ENCODE peak calls at places on chromosome 9, in five cellular contexts. U is HFF-Myc, L is IMR-90, O is heart left ventricle, R is astrocyte. W is an unnamed sample.

GRCh38 chr9:75906531-75906930 is 16.1 kb downstream of the PCSK5 start:
- DNase-seq in U (no peak), L (no peak), O (no peak), R (no peak), W (no peak)

GRCh38 chr9:114003756-114004155 is 74.3 kb downstream of the AMBP start:
- DNase-seq in U (no peak), L (no peak), O (no peak), R (peak; percentile 55), W (no peak)

GRCh38 chr9:126939821-126940221 is 25.2 kb downstream of the RALGPS1 start:
- DNase-seq in U (no peak), L (no peak), O (no peak), R (no peak), W (no peak)

GRCh38 chr9:22169732-22170131 is 160.6 kb upstream of the CDKN2B start:
- DNase-seq in U (no peak), L (no peak), O (no peak), R (no peak), W (no peak)

GRCh38 chr9:2638871-2639673 is 17.5 kb downstream of the VLDLR start:
- DNase-seq in U (no peak), L (no peak), O (no peak), R (no peak), W (no peak)

GRCh38 chr9:84788803-84789462 is 119.4 kb downstream of the NTRK2 start:
- DNase-seq in U (no peak), L (no peak), O (no peak), R (no peak), W (no peak)

GRCh38 chr9:110601098-110601497 is 21.6 kb upstream of the SVEP1 start:
- DNase-seq in U (no peak), L (no peak), O (no peak), R (no peak), W (no peak)

GRCh38 chr9:105243935-105244273 is 547 bp upstream of the SLC44A1 start:
- DNase-seq in U (no peak), L (no peak), O (no peak), R (no peak), W (no peak)

GRCh38 chr9:17519761-17520160 is 59.1 kb upstream of the SH3GL2 start:
- DNase-seq in U (no peak), L (peak; percentile 38), O (no peak), R (no peak), W (no peak)

GRCh38 chr9:36401179-36401740 is 1.2 kb upstream of the RNF38 start:
- DNase-seq in U (no peak), L (peak; percentile 61), O (no peak), R (peak; percentile 42), W (peak; percentile 42)

GRCh38 chr9:19020886-19021285 is 12.1 kb downstream of the SAXO1 start:
- DNase-seq in U (no peak), L (no peak), O (no peak), R (no peak), W (no peak)

GRCh38 chr9:127611796-127612790 is at the start of gene STXBP1:
- DNase-seq in U (no peak), L (peak; percentile 76), O (peak; percentile 95), R (peak; percentile 45), W (peak; percentile 48)

GRCh38 chr9:125146247-125146646 is 2.9 kb upstream of the SCAI start:
- DNase-seq in U (no peak), L (peak; percentile 97), O (no peak), R (peak; percentile 51), W (peak; percentile 52)

GRCh38 chr9:108272350-108272899 is 583.4 kb downstream of the ACTL7B start:
- DNase-seq in U (no peak), L (peak; percentile 39), O (peak; percentile 65), R (no peak), W (no peak)

GRCh38 chr9:5631021-5631420 is 2.1 kb downstream of the RIC1 start:
- DNase-seq in U (no peak), L (no peak), O (no peak), R (peak; percentile 47), W (no peak)

GRCh38 chr9:13569706-13570423 is 290.4 kb upstream of the MPDZ start:
- DNase-seq in U (no peak), L (no peak), O (no peak), R (peak; percentile 80), W (no peak)

GRCh38 chr9:93204470-93205043 is 20.6 kb downstream of the WNK2 start:
- DNase-seq in U (no peak), L (no peak), O (peak; percentile 43), R (no peak), W (no peak)

GRCh38 chr9:133803028-133803585 is 65.0 kb upstream of the SARDH start:
- DNase-seq in U (no peak), L (peak; percentile 33), O (no peak), R (peak; percentile 61), W (no peak)

GRCh38 chr9:108271646-108272349 is 584.0 kb downstream of the ACTL7B start:
- DNase-seq in U (peak; percentile 93), L (peak; percentile 88), O (no peak), R (peak; percentile 75), W (peak; percentile 52)

GRCh38 chr9:133113163-133113927 is 7.7 kb downstream of the RALGDS start:
- DNase-seq in U (no peak), L (peak; percentile 51), O (peak; percentile 77), R (peak; percentile 83), W (peak; percentile 46)

GRCh38 chr9:127931092-127931881 is 710 bp upstream of the PIP5KL1 start:
- DNase-seq in U (no peak), L (peak; percentile 74), O (no peak), R (peak; percentile 68), W (peak; percentile 73)

GRCh38 chr9:36543916-36544315 is 28.8 kb upstream of the MELK start:
- DNase-seq in U (no peak), L (no peak), O (no peak), R (peak; percentile 79), W (peak; percentile 6)

GRCh38 chr9:4050686-4051315 is 249.1 kb downstream of the GLIS3 start:
- DNase-seq in U (no peak), L (no peak), O (no peak), R (no peak), W (no peak)

GRCh38 chr9:4045556-4045955 is 254.3 kb downstream of the GLIS3 start:
- DNase-seq in U (no peak), L (no peak), O (no peak), R (no peak), W (no peak)

GRCh38 chr9:4042966-4043365 is 256.9 kb downstream of the GLIS3 start:
- DNase-seq in U (no peak), L (no peak), O (no peak), R (no peak), W (no peak)

DNA sequence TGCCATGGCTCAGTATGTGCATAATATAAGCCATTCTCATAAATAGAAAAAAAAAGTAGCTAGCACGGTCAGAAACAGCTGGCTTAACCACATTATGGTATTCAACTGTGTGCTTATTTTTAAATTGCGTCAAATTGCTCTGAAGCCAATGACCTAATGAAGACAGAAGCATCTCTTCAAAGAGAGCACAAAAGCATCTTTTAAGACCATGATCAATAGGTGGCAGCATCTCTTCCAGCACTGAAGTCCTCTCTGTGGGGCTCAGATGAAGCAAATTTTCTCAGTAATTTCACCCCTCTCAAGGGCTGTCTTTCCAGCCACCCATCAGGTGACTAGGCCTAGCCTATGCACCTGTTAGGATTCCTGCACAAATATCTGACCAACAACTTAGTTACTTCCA is 251.4 kb downstream of the GLIS3 start:
- DNase-seq in U (peak; percentile 42), L (peak; percentile 64), O (no peak), R (peak; percentile 39), W (peak; percentile 18)
- TF ChIP-seq CTCF in U (peak; percentile 53), L (peak; percentile 49), O (no peak), R (peak; percentile 50), W (peak; percentile 75)

GRCh38 chr9:72459308-72459707 is 62.1 kb upstream of the TMC1 start:
- DNase-seq in U (no peak), L (no peak), O (no peak), R (no peak), W (no peak)
- TF ChIP-seq CTCF in U (no peak), L (no peak), O (no peak), R (no peak), W (no peak)

GRCh38 chr9:7534211-7534935 is 265.2 kb downstream of the DMAC1 start:
- DNase-seq in U (no peak), L (no peak), O (no peak), R (no peak), W (no peak)

GRCh38 chr9:7533376-7534090 is 266.0 kb downstream of the DMAC1 start:
- DNase-seq in U (no peak), L (no peak), O (no peak), R (no peak), W (no peak)

DNA sequence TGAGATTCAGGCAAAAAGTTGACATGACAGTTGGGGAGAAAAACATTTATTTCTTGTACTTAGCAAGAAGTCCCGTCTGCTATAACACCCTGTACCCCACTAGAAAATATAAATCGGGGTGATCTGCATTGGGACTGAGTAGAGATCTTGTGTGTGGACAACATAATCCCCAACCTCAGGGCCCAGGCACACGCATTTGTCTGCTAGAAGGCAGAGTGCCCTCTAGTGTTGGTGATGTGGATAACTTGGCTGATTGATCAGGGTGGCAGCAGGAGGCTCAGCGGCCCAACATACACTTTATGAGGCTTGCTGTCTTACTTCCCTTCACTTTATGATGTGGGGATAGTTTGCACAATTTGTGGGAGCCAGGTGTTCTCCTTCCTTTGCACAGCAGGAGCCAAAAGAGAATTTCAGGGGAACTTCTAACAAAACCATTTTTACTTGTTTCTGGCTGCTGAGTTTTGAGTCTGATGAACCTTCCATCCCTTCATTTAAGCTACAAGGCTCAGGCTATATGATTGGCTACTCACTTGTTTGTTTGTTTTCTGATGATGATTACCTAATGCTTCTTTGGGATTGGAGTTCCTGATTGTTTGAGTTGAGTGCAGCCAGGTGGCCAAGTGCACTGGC is 263.2 kb downstream of the DMAC1 start:
- DNase-seq in U (peak; percentile 27), L (peak; percentile 56), O (no peak), R (peak; percentile 10), W (no peak)
- TF ChIP-seq CTCF in U (peak; percentile 71), L (peak; percentile 53), O (peak; percentile 66), R (peak; percentile 47), W (peak; percentile 76)

GRCh38 chr9:89602978-89603628 is 1.7 kb upstream of the GADD45G start:
- DNase-seq in U (no peak), L (peak; percentile 67), O (peak; percentile 92), R (peak; percentile 60), W (peak; percentile 43)

GRCh38 chr9:89603629-89604462 is 966 bp upstream of the GADD45G start:
- DNase-seq in U (no peak), L (peak; percentile 11), O (peak; percentile 85), R (peak; percentile 27), W (no peak)

GRCh38 chr9:89606049-89606481 is 1.3 kb downstream of the GADD45G start:
- DNase-seq in U (no peak), L (peak; percentile 61), O (peak; percentile 91), R (peak; percentile 66), W (peak; percentile 24)

GRCh38 chr9:89605181-89606048 is 603 bp downstream of the GADD45G start:
- DNase-seq in U (no peak), L (peak; percentile 19), O (peak; percentile 85), R (peak; percentile 58), W (no peak)

DNA sequence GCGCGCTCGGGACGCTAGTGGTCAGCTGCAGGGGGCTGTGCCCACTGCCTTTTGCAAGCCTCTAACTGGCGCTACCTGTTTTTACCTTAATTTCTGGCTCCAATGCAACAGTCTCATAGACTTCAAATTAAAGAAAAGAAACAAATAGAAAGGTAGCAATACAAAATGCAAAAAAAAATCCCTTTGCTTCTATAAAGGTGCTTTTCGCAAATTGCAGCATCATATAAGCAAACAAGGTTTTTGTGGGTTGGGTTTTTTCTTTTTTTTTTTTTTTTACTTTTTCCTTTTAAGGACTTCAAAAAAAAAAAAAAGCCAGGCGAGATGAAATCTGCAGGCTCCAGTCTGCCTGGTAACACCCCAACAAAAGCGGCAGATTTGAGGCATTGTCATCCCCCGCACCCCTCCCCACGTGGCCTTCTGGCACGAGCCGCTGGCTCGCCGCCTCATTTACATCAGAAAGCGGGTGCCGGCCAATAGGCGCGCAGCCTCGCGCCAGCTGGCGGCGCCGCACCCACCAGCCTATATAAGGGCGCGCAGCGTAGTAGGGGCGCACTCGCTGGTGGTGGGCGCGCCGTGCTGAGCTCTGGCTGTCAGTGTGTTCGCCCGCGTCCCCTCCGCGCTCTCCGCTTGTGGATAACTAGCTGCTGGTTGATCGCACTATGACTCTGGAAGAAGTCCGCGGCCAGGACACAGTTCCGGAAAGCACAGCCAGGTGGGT is at the start of gene GADD45G:
- DNase-seq in U (peak; percentile 30), L (peak; percentile 61), O (peak; percentile 94), R (peak; percentile 78), W (peak; percentile 57)
- TF ChIP-seq CTCF in U (no peak), L (no peak), O (no peak), R (no peak), W (no peak)

W was measured in HFFc6.